ENCODE peak calls at places on chromosomes 1 and 21, in eight cellular contexts. V is stomach, C is Panc1, M is suprapubic skin, D is GM23338, Y is upper lobe of left lung, J is sigmoid colon, Q is HCT116. G is an unnamed sample.

GRCh38 chr1:92408825-92409224 is 77.9 kb downstream of the GFI1 start:
- DNase-seq in V (no peak), C (no peak), M (no peak), D (no peak), Y (no peak), J (no peak), Q (no peak), G (no peak)

GRCh38 chr1:215188302-215188950 is 105.9 kb downstream of the KCNK2 start:
- DNase-seq in V (no peak), C (no peak), M (no peak), D (no peak), Y (no peak), J (no peak), Q (no peak), G (no peak)

GRCh38 chr1:115757286-115757810 is 11.2 kb downstream of the CASQ2 start:
- DNase-seq in V (no peak), C (no peak), M (no peak), D (no peak), Y (no peak), J (no peak), Q (no peak), G (no peak)

GRCh38 chr1:51518730-51519047 is 377 bp downstream of the EPS15 start:
- DNase-seq in V (peak), C (no peak), M (peak), D (no peak), Y (peak), J (peak), Q (no peak), G (peak)

GRCh38 chr1:153677718-153678518 is 570 bp upstream of the NPR1 start:
- DNase-seq in V (peak), C (peak), M (no peak), D (peak), Y (peak), J (no peak), Q (peak), G (peak)

GRCh38 chr1:93324486-93325464 is 20.9 kb upstream of the DR1 start:
- DNase-seq in V (no peak), C (no peak), M (no peak), D (no peak), Y (no peak), J (no peak), Q (peak), G (no peak)

GRCh38 chr1:109271458-109271857 is 11.5 kb downstream of the PSRC1 start:
- DNase-seq in V (no peak), C (no peak), M (no peak), D (no peak), Y (no peak), J (no peak), Q (no peak), G (no peak)

GRCh38 chr1:20322081-20322824 is 31.6 kb downstream of the VWA5B1 start:
- DNase-seq in V (no peak), C (no peak), M (no peak), D (no peak), Y (no peak), J (no peak), Q (no peak), G (no peak)

GRCh38 chr1:9400425-9401079 is 107.9 kb downstream of the SPSB1 start:
- DNase-seq in V (peak), C (no peak), M (no peak), D (peak), Y (no peak), J (no peak), Q (no peak), G (no peak)

GRCh38 chr21:15732290-15732995 is 2.7 kb downstream of the USP25 start:
- DNase-seq in V (no peak), C (no peak), M (no peak), D (no peak), Y (no peak), J (no peak), Q (no peak), G (no peak)

GRCh38 chr1:27166351-27166802 is 11.5 kb upstream of the SLC9A1 start:
- DNase-seq in V (no peak), C (no peak), M (no peak), D (no peak), Y (no peak), J (no peak), Q (no peak), G (no peak)

GRCh38 chr1:114670083-114671010 is 498 bp upstream of the DENND2C start:
- DNase-seq in V (peak), C (peak), M (peak), D (peak), Y (peak), J (peak), Q (peak), G (peak)

GRCh38 chr21:42784896-42785451 is 94.4 kb downstream of the WDR4 start:
- DNase-seq in V (no peak), C (no peak), M (no peak), D (no peak), Y (no peak), J (no peak), Q (no peak), G (no peak)

GRCh38 chr1:10353282-10353681 is 45.6 kb upstream of the PGD start:
- DNase-seq in V (no peak), C (no peak), M (no peak), D (peak), Y (no peak), J (no peak), Q (no peak), G (no peak)

GRCh38 chr1:47439151-47440051 is 1.6 kb downstream of the FOXD2 start:
- DNase-seq in V (no peak), C (no peak), M (no peak), D (peak), Y (no peak), J (no peak), Q (no peak), G (no peak)

GRCh38 chr1:101251504-101251903 is 14.7 kb downstream of the S1PR1 start:
- DNase-seq in V (no peak), C (no peak), M (no peak), D (no peak), Y (no peak), J (no peak), Q (no peak), G (no peak)

GRCh38 chr1:206733012-206733411 is 37.6 kb upstream of the IL19 start:
- DNase-seq in V (no peak), C (no peak), M (no peak), D (no peak), Y (no peak), J (no peak), Q (no peak), G (no peak)

GRCh38 chr1:26336477-26337205 is 17.3 kb downstream of the CRYBG2 start:
- DNase-seq in V (peak), C (no peak), M (peak), D (peak), Y (peak), J (no peak), Q (peak), G (peak)

GRCh38 chr1:41416552-41417334 is 55.5 kb downstream of the FOXO6 start:
- DNase-seq in V (peak), C (peak), M (no peak), D (peak), Y (peak), J (peak), Q (peak), G (peak)

GRCh38 chr1:9785406-9785805 is 38.4 kb downstream of the CLSTN1 start:
- DNase-seq in V (no peak), C (no peak), M (no peak), D (no peak), Y (no peak), J (no peak), Q (no peak), G (no peak)

GRCh38 chr21:27681038-27681437 is 714.1 kb upstream of the ADAMTS5 start:
- DNase-seq in V (no peak), C (no peak), M (no peak), D (no peak), Y (no peak), J (no peak), Q (no peak), G (no peak)

GRCh38 chr1:41690331-41690730 is 205.8 kb upstream of the EDN2 start:
- DNase-seq in V (no peak), C (no peak), M (no peak), D (no peak), Y (no peak), J (no peak), Q (no peak), G (no peak)

GRCh38 chr1:247113094-247113497 is 8.9 kb upstream of the ZNF669 start:
- DNase-seq in V (peak), C (no peak), M (no peak), D (no peak), Y (peak), J (no peak), Q (no peak), G (no peak)

GRCh38 chr1:178625695-178626094 is 99.3 kb upstream of the RALGPS2 start:
- DNase-seq in V (no peak), C (no peak), M (no peak), D (no peak), Y (no peak), J (no peak), Q (no peak), G (no peak)

GRCh38 chr1:232950919-232951579 is 638 bp downstream of the NTPCR start:
- DNase-seq in V (no peak), C (no peak), M (no peak), D (peak), Y (peak), J (no peak), Q (no peak), G (peak)

GRCh38 chr21:16794944-16795343 is 717.9 kb upstream of the CXADR start:
- DNase-seq in V (no peak), C (peak), M (no peak), D (no peak), Y (no peak), J (no peak), Q (no peak), G (no peak)

GRCh38 chr1:112034277-112034676 is 44.8 kb upstream of the KCND3 start:
- DNase-seq in V (no peak), C (no peak), M (no peak), D (no peak), Y (no peak), J (no peak), Q (no peak), G (no peak)

GRCh38 chr1:65421341-65422174 is 1.1 kb downstream of the LEPR start:
- DNase-seq in V (no peak), C (no peak), M (no peak), D (no peak), Y (no peak), J (no peak), Q (no peak), G (no peak)

GRCh38 chr1:109396971-109397370 is 747 bp downstream of the SORT1 start:
- DNase-seq in V (no peak), C (no peak), M (no peak), D (no peak), Y (peak), J (no peak), Q (no peak), G (peak)

GRCh38 chr1:147762233-147763024 is 2.0 kb upstream of the GJA5 start:
- DNase-seq in V (no peak), C (no peak), M (no peak), D (no peak), Y (no peak), J (no peak), Q (no peak), G (no peak)

GRCh38 chr1:52852854-52853253 is 10.3 kb downstream of the ZYG11A start:
- DNase-seq in V (no peak), C (no peak), M (no peak), D (no peak), Y (no peak), J (no peak), Q (no peak), G (no peak)

GRCh38 chr1:17973694-17974093 is 133.9 kb upstream of the IGSF21 start:
- DNase-seq in V (no peak), C (no peak), M (no peak), D (peak), Y (no peak), J (no peak), Q (no peak), G (no peak)

GRCh38 chr1:170697338-170697715 is 33.4 kb downstream of the PRRX1 start:
- DNase-seq in V (no peak), C (no peak), M (no peak), D (no peak), Y (no peak), J (no peak), Q (no peak), G (no peak)

GRCh38 chr1:53601031-53601745 is 137.8 kb downstream of the GLIS1 start:
- DNase-seq in V (no peak), C (no peak), M (no peak), D (no peak), Y (no peak), J (peak), Q (no peak), G (no peak)

GRCh38 chr21:35423694-35424093 is 374.6 kb upstream of the RUNX1 start:
- DNase-seq in V (no peak), C (no peak), M (no peak), D (no peak), Y (no peak), J (no peak), Q (no peak), G (no peak)

GRCh38 chr1:94746635-94747525 is 73.3 kb upstream of the SLC44A3 start:
- DNase-seq in V (no peak), C (no peak), M (no peak), D (no peak), Y (no peak), J (no peak), Q (no peak), G (no peak)

GRCh38 chr1:226420860-226421259 is 13.0 kb upstream of the PARP1 start:
- DNase-seq in V (no peak), C (no peak), M (peak), D (no peak), Y (peak), J (no peak), Q (no peak), G (no peak)

GRCh38 chr1:16352842-16353535 is 709 bp upstream of the FBXO42 start:
- DNase-seq in V (peak), C (no peak), M (no peak), D (peak), Y (no peak), J (peak), Q (no peak), G (peak)

GRCh38 chr1:13583592-13583963 is at the start of gene PDPN:
- DNase-seq in V (no peak), C (no peak), M (peak), D (peak), Y (peak), J (peak), Q (no peak), G (peak)

GRCh38 chr1:61370908-61371279 is 288.5 kb downstream of the NFIA start:
- DNase-seq in V (no peak), C (no peak), M (no peak), D (no peak), Y (no peak), J (no peak), Q (no peak), G (no peak)
- H3K4me3 ChIP-seq in V (no peak), C (no peak), M (no peak), D (no peak), Y (no peak), J (no peak), Q (no peak), G (no peak)

GRCh38 chr21:14585122-14585521 is 39.0 kb upstream of the SAMSN1 start:
- DNase-seq in V (no peak), C (no peak), M (no peak), D (no peak), Y (no peak), J (no peak), Q (no peak), G (no peak)
- TF ChIP-seq CTCF in V (no peak), C (no peak), M (no peak), D (no peak), Y (no peak), J (no peak), Q (no peak), G (no peak)

GRCh38 chr21:41361053-41361785 is 608 bp upstream of the MX2 start:
- DNase-seq in V (no peak), C (no peak), M (no peak), D (no peak), Y (peak), J (no peak), Q (no peak), G (no peak)

GRCh38 chr21:41363370-41364270 is 1.8 kb downstream of the MX2 start:
- DNase-seq in V (no peak), C (no peak), M (no peak), D (no peak), Y (no peak), J (no peak), Q (no peak), G (no peak)

GRCh38 chr21:41360072-41360821 is 1.6 kb upstream of the MX2 start:
- DNase-seq in V (peak), C (no peak), M (peak), D (peak), Y (peak), J (peak), Q (no peak), G (peak)

GRCh38 chr21:41362605-41363369 is 960 bp downstream of the MX2 start:
- DNase-seq in V (no peak), C (no peak), M (no peak), D (no peak), Y (no peak), J (no peak), Q (no peak), G (no peak)

DNA sequence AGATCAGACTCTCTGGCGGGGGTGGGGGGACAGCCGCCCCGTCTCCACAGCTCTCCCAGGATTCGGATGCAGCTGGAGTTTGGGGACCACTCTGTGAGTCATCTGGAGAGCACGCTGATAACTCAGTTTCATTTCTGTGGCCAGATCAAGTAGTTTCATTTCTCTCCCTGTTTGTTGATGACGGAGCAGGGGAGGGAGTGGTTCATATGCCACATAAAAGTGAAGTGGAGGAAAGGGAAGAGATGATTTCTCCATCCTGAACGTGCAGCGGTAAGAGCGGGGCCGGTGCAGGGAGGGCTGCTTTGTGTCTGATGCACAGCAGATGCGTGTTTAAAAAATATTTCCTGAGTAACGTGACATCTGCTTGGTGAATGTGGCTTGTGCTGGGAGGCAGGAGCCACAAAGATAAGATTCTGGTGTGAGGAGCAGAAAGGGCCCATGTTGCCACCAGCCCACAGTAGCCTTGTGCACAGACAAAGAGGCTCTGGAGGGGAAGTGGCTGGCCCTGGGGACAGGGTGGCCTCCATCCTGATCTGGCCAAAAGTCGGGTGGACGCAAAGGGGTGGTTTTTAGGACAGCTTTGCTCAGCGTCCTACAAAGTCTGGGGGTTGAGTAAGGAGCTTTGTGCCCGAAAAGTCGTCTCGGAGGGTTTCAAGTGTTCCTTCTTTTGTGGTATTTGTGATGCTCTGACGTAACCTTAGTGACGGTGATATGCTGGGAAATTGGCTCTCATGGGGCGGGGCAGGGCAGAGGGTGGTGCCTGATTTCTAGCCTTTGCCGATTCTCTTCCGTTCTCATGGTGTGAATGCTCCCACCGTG is at the start of gene MX2:
- DNase-seq in V (peak), C (no peak), M (peak), D (no peak), Y (peak), J (peak), Q (no peak), G (peak)
- TF ChIP-seq POLR2AphosphoS5 in V (no peak), C (no peak), M (no peak), D (no peak), Y (peak), J (peak), Q (no peak), G (peak)

GRCh38 chr1:34086561-34086960 is 78.5 kb downstream of the CSMD2 start:
- DNase-seq in V (no peak), C (no peak), M (no peak), D (no peak), Y (no peak), J (no peak), Q (no peak), G (no peak)

GRCh38 chr1:34083974-34084373 is 81.1 kb downstream of the CSMD2 start:
- DNase-seq in V (no peak), C (no peak), M (no peak), D (no peak), Y (no peak), J (no peak), Q (no peak), G (no peak)

DNA sequence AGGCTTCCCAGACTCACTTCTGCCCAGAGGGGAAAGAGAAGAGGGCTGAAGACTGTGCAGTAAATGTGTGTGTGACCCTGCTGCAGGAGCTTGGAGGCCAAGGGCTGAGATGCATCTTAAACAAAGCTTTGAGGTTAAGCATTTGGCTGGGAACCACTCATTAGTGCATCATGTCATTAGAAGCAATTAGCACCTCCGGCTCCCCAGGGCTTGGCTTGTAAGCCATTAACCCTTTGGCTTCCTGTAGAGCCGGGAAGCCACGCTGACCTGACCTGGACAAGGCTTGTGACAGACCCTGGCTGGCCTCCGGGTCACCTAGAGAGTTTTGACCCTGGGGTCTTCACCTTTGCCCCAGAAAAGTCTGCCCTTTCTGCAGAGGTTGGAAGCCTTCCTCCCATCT is 77.0 kb downstream of the CSMD2 start:
- DNase-seq in V (no peak), C (no peak), M (no peak), D (no peak), Y (no peak), J (no peak), Q (no peak), G (no peak)
- H3K4me3 ChIP-seq in V (no peak), C (no peak), M (no peak), D (no peak), Y (no peak), J (no peak), Q (no peak), G (no peak)

G was measured in transverse colon.